ENCODE peak calls at places on chromosome X, in ten cellular contexts. L is colonic mucosa, H is neural progenitor cell, M is fibroblast of lung, Y is astrocyte, G is mammary epithelial cell, R is mesenchymal stem cell, I is H1, B is GM23248, Z is PC-3. E is an unnamed sample. For H3K4me1, the result is how much of the 10 kb centered on the place peaks cover.

GRCh38 chrX:65644621-65645287 is 22.7 kb upstream of the MSN start:
- DNase-seq in M (peak), Z (peak), R (peak), Y (peak), B (peak), I (no peak), H (no peak), G (peak), L (peak), E (peak)

GRCh38 chrX:72126048-72126415 is 5.7 kb downstream of the RTL5 start:
- DNase-seq in L (no peak), M (no peak), Z (no peak), H (no peak), I (no peak), B (no peak), R (no peak), Y (peak), G (peak), E (no peak)

GRCh38 chrX:119477812-119478232 is 9.6 kb downstream of the SLC25A5 start:
- DNase-seq in M (peak), B (peak), Y (peak), R (peak), G (no peak), H (no peak), L (peak), Z (no peak), I (no peak), E (no peak)

GRCh38 chrX:119425050-119425449 is 25.9 kb downstream of the SLC25A43 start:
- DNase-seq in G (no peak), H (no peak), L (no peak), B (no peak), R (no peak), M (no peak), Y (no peak), I (no peak), Z (no peak), E (no peak)

GRCh38 chrX:3181846-3182245 is 140.6 kb downstream of the ARSF start:
- DNase-seq in L (no peak), M (peak), Y (peak), I (no peak), G (no peak), Z (no peak), B (no peak), R (no peak), H (no peak), E (no peak)

GRCh38 chrX:50635811-50636365 is 165.3 kb upstream of the DGKK start:
- DNase-seq in G (no peak), Z (no peak), I (no peak), H (no peak), R (no peak), L (no peak), B (no peak), M (no peak), Y (no peak), E (no peak)

GRCh38 chrX:39757971-39758370 is 339.8 kb downstream of the BCOR start:
- DNase-seq in R (peak), H (peak), Y (peak), G (no peak), L (no peak), I (no peak), Z (no peak), B (peak), M (peak), E (no peak)

GRCh38 chrX:110001702-110002299 is 1.1 kb upstream of the TMEM164 start:
- DNase-seq in R (no peak), H (no peak), B (no peak), G (no peak), I (no peak), Y (no peak), L (no peak), Z (no peak), M (no peak), E (no peak)

GRCh38 chrX:71573591-71573990 is 4.6 kb upstream of the GCNA start:
- DNase-seq in M (no peak), B (no peak), R (no peak), I (no peak), Z (no peak), Y (no peak), G (no peak), H (no peak), L (no peak), E (no peak)

GRCh38 chrX:23434356-23434884 is 99.8 kb downstream of the PTCHD1 start:
- DNase-seq in H (peak), L (peak), G (peak), M (peak), R (peak), I (no peak), Z (peak), Y (peak), B (peak), E (no peak)

GRCh38 chrX:11193035-11193469 is 81.9 kb downstream of the HCCS start:
- DNase-seq in G (peak), H (no peak), L (no peak), Y (peak), M (peak), B (peak), I (no peak), R (peak), Z (peak), E (no peak)

GRCh38 chrX:21166302-21166982 is 207.8 kb upstream of the CNKSR2 start:
- DNase-seq in R (peak), I (no peak), Z (peak), M (peak), H (no peak), B (peak), G (no peak), Y (peak), L (no peak), E (no peak)

GRCh38 chrX:121755541-121755940 is 708.1 kb downstream of the GLUD2 start:
- DNase-seq in I (no peak), G (peak), H (peak), Z (no peak), M (peak), B (no peak), R (no peak), L (no peak), Y (peak), E (no peak)

GRCh38 chrX:2677764-2678163 is 13.3 kb upstream of the CD99 start:
- DNase-seq in H (no peak), Z (peak), I (no peak), M (peak), L (peak), B (peak), G (peak), R (peak), Y (peak), E (peak)

DNA sequence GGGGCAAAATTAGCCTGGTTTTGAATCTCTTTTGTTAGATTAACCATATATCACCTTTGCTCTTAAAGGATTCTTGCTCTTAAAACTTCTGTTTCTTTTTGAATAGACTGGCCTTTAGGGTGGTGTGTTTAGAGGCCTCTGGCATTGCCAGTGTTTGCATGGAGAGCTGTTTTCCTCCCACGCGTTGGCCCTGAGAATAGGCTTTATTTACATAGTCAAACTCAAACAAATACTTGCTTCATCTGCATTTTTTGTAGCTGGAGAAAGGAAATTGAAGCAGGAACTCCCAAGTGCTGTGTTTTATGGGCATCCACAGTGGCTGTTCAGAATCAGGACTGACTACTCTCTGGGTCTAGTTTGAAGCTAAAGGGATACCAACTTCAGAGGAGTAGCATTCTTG is 2.7 kb downstream of the SHROOM2 start:
- DNase-seq in R (peak), G (no peak), H (no peak), I (no peak), M (no peak), L (no peak), B (peak), Y (no peak), Z (peak), E (no peak)
- H3K9ac ChIP-seq in R (no peak), G (no peak), H (no peak), I (no peak), M (no peak), L (no peak), B (no peak), Y (no peak), Z (no peak), E (peak)

DNA sequence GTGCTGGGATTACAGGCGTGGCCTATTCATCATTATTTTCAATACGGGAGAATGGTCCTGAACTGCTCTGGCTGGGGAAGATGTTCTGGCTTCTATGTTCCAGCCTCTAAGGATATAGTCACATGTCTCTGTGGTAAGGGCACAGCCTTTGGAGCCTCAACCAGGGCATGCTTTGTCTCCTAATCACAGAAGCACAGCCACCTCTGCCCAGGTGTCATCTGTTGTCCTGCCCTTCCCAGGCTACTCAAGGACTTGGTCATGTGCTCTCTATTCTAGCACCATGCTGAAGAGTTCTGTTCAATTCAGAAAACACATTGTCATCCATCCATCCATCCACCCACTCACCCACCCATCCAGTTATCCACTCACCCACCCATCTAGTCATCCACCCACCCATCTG is 29.5 kb downstream of the ASMTL start:
- DNase-seq in M (no peak), G (no peak), L (no peak), Z (no peak), Y (no peak), I (no peak), H (no peak), B (no peak), R (no peak), E (no peak)
- H3K4me1 ChIP-seq in M (under half), G (under half), L (under half), Z (under half), Y (under half), I (under half), H (under half), B (under half), R (under half), E (under half)

GRCh38 chrX:37644381-37645305 is 40.9 kb upstream of the XK start:
- DNase-seq in B (no peak), Y (no peak), Z (peak), R (no peak), L (no peak), M (no peak), I (no peak), H (no peak), G (peak), E (no peak)
- H3K9ac ChIP-seq in B (no peak), Y (no peak), Z (no peak), R (no peak), L (no peak), M (no peak), I (no peak), H (no peak), G (peak), E (no peak)

GRCh38 chrX:94524867-94525266 is 850.9 kb downstream of the FAM133A start:
- DNase-seq in I (no peak), Z (no peak), B (no peak), Y (no peak), G (peak), H (no peak), M (no peak), R (no peak), L (no peak), E (peak)
- H3K4me1 ChIP-seq in I (under half), Z (under half), B (under half), Y (under half), G (under half), H (under half), M (under half), R (under half), L (under half), E (under half)

GRCh38 chrX:51803833-51804232 is 60.6 kb downstream of the GSPT2 start:
- DNase-seq in B (no peak), G (no peak), L (no peak), I (no peak), Y (no peak), Z (no peak), H (no peak), R (peak), M (no peak), E (no peak)

GRCh38 chrX:51798701-51799100 is 55.5 kb downstream of the GSPT2 start:
- DNase-seq in B (no peak), Y (no peak), Z (no peak), L (no peak), H (no peak), R (no peak), I (no peak), M (no peak), G (no peak), E (no peak)

GRCh38 chrX:51804741-51805140 is 61.5 kb downstream of the GSPT2 start:
- DNase-seq in M (no peak), Z (peak), G (no peak), H (no peak), Y (no peak), L (no peak), R (no peak), I (no peak), B (no peak), E (no peak)

DNA sequence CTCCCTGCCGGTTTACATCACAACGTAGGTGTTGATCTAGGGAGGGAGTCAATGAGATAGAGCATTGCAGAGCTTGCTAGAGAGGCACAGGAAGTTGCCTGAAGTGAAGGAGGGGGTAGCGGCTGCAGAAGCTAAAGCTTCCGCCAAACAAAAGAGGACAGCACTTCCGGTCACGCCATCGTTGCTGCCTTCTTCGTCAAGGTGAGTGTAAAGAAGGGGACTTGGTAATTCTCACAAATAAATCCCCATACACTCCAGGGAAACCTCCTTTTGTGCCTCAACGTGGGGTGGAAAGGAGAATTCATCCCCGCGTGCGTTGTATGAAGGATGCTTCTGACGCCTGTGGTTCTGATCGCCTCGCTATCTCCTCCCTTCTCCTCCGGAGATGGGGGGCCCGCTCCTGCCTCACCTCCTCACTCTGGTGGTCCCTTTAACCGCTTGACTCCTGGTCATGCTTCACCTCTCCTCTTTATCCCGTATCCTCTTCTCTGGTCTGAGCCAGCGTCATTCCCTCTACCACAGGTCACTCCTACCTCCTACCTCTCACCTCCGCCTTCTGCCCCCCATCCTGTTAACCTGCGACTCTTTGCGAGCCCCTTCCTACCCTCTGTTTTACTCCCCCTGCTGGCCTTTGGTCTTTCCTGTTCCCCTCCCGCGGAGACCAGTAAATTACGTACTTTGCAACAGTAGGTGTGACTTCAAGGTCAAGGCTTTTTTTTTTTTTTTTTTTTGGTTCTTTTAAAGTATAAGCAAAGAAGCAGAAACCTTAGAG is 59.9 kb downstream of the GSPT2 start:
- DNase-seq in G (peak), L (peak), Z (peak), H (peak), B (peak), I (peak), R (peak), M (peak), Y (peak), E (peak)
- H3K9ac ChIP-seq in G (peak), L (peak), Z (peak), H (no peak), B (peak), I (peak), R (peak), M (peak), Y (peak), E (peak)

DNA sequence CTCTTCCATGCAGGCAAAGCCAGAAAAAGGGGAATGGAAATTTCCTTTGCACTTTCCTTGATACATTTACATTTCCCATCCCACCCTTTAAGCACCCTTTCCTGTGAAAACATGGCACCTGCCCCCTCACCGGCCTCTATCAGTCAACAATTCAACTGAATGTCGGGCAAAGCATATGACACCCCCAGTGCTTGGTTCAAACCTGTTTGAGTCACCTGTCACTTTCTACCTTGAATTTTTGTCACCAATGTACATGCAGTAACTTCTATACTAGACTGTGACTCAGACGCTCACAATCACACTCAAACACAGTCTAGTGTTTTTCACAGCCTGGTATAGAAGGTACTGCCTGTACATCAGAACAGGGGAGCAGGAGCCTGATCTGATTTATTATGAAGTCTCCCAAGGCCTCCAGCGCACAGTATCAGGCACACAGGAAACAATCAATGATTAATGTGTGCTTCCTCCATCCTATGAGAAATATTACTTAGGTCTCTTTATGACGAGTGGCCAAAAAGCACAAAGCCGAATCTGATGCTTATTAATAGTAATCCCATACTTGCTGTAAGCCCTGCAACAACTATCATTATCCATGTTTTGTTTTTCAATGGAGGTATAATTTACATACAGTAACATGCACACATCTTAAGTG is 49.2 kb upstream of the FAM9C start:
- DNase-seq in M (no peak), Z (no peak), B (no peak), Y (no peak), R (no peak), G (no peak), H (no peak), I (no peak), L (no peak), E (no peak)
- H3K4me1 ChIP-seq in M (under half), Z (under half), B (under half), Y (under half), R (under half), G (under half), H (under half), I (under half), L (under half), E (under half)

GRCh38 chrX:672931-673330 is 42.3 kb downstream of the SHOX start:
- DNase-seq in R (no peak), G (no peak), I (no peak), H (no peak), Z (peak), Y (no peak), L (no peak), B (no peak), M (no peak), E (no peak)

GRCh38 chrX:679161-679979 is 48.8 kb downstream of the SHOX start:
- DNase-seq in M (no peak), L (no peak), Z (no peak), Y (no peak), H (peak), B (no peak), R (no peak), I (no peak), G (no peak), E (no peak)

GRCh38 chrX:677376-677775 is 46.8 kb downstream of the SHOX start:
- DNase-seq in H (no peak), I (no peak), M (no peak), B (no peak), L (no peak), Y (no peak), R (no peak), Z (no peak), G (no peak), E (no peak)

GRCh38 chrX:675896-676295 is 45.3 kb downstream of the SHOX start:
- DNase-seq in I (no peak), G (no peak), R (no peak), B (no peak), Z (no peak), M (no peak), H (peak), Y (no peak), L (no peak), E (peak)

DNA sequence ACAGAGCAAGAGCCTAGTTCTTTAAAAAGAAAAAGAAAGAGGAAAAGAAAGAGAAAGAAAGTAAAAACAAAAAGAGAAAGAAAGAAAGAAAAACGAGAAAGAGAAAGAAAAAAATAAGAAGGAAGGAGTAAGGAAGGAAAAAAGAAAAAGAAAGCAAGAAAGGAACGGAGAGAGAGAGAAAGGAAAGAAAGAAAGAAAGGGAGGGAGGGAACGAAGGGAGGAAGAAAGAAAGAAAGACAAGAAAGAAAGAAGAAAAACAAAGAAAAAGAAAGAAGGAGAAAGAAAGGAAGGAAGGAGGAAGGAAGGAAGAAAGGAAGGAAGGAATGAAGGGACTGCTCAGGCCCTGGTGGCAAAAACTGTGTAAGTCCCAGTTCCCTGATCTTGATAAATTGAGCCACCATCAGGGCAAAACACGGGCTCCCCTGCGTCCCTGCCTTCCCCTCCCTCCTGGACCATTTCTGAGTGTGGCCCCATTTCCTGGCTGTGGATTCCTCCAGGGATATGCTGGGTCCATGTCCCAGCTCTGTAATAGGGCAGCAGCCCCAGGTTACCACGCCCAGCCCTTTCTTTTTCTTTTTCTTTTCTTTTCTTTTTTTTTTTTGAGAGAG is 44.8 kb downstream of the SHOX start:
- DNase-seq in Z (no peak), B (no peak), I (no peak), R (no peak), L (no peak), H (peak), G (no peak), M (no peak), Y (no peak), E (no peak)
- H3K9ac ChIP-seq in Z (no peak), B (no peak), I (no peak), R (no peak), L (no peak), H (no peak), G (no peak), M (no peak), Y (no peak), E (no peak)

GRCh38 chrX:102696303-102696702 is 15.9 kb upstream of the GPRASP2 start:
- DNase-seq in B (no peak), H (no peak), I (no peak), L (no peak), M (no peak), R (no peak), G (no peak), Z (no peak), Y (no peak), E (no peak)
- H3K4me1 ChIP-seq in B (under half), H (under half), I (under half), L (under half), M (under half), R (under half), G (under half), Z (under half), Y (under half), E (under half)

DNA sequence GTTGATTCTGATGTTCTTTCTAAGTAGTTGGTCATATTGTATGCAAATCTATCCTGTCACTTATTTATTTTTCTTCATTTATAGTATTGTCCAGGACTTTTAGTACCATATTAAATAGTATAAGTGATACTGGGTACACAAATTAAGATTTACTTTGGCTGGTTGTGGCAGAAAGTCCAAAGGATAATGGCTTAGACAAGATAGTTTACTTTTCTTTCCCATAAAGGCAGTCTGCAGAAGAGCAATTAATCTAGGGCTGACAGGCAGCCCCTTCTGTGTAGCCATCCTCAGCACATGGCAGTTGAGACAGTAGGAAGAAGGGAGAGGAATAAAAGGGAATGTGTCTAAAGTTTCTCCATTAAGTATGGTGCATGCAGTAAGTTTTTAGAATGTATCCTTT is 6.4 kb downstream of the RBM10 start:
- DNase-seq in Z (no peak), Y (no peak), I (no peak), B (no peak), G (no peak), R (no peak), L (no peak), M (no peak), H (no peak), E (no peak)
- H3K9ac ChIP-seq in Z (no peak), Y (no peak), I (no peak), B (no peak), G (no peak), R (no peak), L (no peak), M (no peak), H (no peak), E (no peak)